ENCODE peak calls at places on chromosomes 5 and 9, in four cellular contexts. K, W, N and H are unnamed samples.

GRCh38 chr5:95962785-95963184 is 1.1 kb upstream of the ELL2 start:
- DNase-seq in K (no peak), W (no peak), N (no peak), H (no peak)

GRCh38 chr9:97529363-97530076 is 28.1 kb downstream of the TMOD1 start:
- DNase-seq in K (no peak), W (no peak), N (no peak), H (no peak)

GRCh38 chr9:26234865-26235264 is 556.6 kb upstream of the TUSC1 start:
- DNase-seq in K (no peak), W (no peak), N (no peak), H (no peak)

GRCh38 chr5:170338933-170339779 is 41.6 kb upstream of the LCP2 start:
- DNase-seq in K (no peak), W (peak), N (no peak), H (peak)

GRCh38 chr9:18626046-18626698 is 152.2 kb downstream of the ADAMTSL1 start:
- DNase-seq in K (no peak), W (no peak), N (no peak), H (no peak)

GRCh38 chr5:149887622-149888183 is 56.9 kb downstream of the PDE6A start:
- DNase-seq in K (peak), W (peak), N (peak), H (no peak)

GRCh38 chr5:154418344-154418820 is 27.4 kb upstream of the SAP30L start:
- DNase-seq in K (no peak), W (no peak), N (no peak), H (no peak)

GRCh38 chr9:129933709-129934586 is 98.7 kb downstream of the USP20 start:
- DNase-seq in K (no peak), W (no peak), N (no peak), H (no peak)

GRCh38 chr9:91750343-91750742 is 199.7 kb downstream of the ROR2 start:
- DNase-seq in K (no peak), W (no peak), N (no peak), H (no peak)

GRCh38 chr9:93231121-93231694 is 47.3 kb downstream of the WNK2 start:
- DNase-seq in K (no peak), W (no peak), N (no peak), H (no peak)

GRCh38 chr9:13358128-13358527 is 78.6 kb upstream of the MPDZ start:
- DNase-seq in K (no peak), W (no peak), N (peak), H (no peak)

GRCh38 chr5:149271195-149271716 is 403 bp upstream of the AFAP1L1 start:
- DNase-seq in K (no peak), W (no peak), N (peak), H (no peak)

GRCh38 chr5:43312699-43313034 is 545 bp downstream of the HMGCS1 start:
- DNase-seq in K (no peak), W (no peak), N (no peak), H (no peak)

GRCh38 chr5:132070460-132071337 is 2.9 kb upstream of the CSF2 start:
- DNase-seq in K (no peak), W (no peak), N (peak), H (no peak)

GRCh38 chr9:22913026-22913425 is 466.4 kb downstream of the DMRTA1 start:
- DNase-seq in K (no peak), W (no peak), N (no peak), H (no peak)

GRCh38 chr5:1336749-1337489 is 8.0 kb downstream of the CLPTM1L start:
- DNase-seq in K (no peak), W (no peak), N (no peak), H (no peak)

GRCh38 chr9:20651926-20652325 is 29.6 kb upstream of the MLLT3 start:
- DNase-seq in K (no peak), W (no peak), N (no peak), H (no peak)
- TF ChIP-seq CTCF in K (no peak), W (no peak), N (no peak), H (no peak)

GRCh38 chr5:143957455-143957854 is 145.5 kb downstream of the HMHB1 start:
- DNase-seq in K (no peak), W (no peak), N (no peak), H (no peak)
- TF ChIP-seq CTCF in K (no peak), W (peak), N (no peak), H (no peak)

GRCh38 chr5:23419115-23419514 is 88.3 kb upstream of the PRDM9 start:
- DNase-seq in K (no peak), W (no peak), N (no peak), H (no peak)
- TF ChIP-seq CTCF in K (no peak), W (no peak), N (no peak), H (no peak)

GRCh38 chr9:123365287-123365880 is 9.4 kb downstream of the CRB2 start:
- DNase-seq in K (no peak), W (no peak), N (no peak), H (no peak)
- TF ChIP-seq CTCF in K (no peak), W (peak), N (peak), H (no peak)

GRCh38 chr5:172059661-172060100 is 53.2 kb upstream of the FBXW11 start:
- DNase-seq in K (no peak), W (no peak), N (peak), H (no peak)
- TF ChIP-seq CTCF in K (peak), W (peak), N (peak), H (no peak)

GRCh38 chr5:164115420-164115819 is 610.0 kb downstream of the MAT2B start:
- DNase-seq in K (no peak), W (no peak), N (no peak), H (no peak)
- TF ChIP-seq CTCF in K (no peak), W (no peak), N (no peak), H (no peak)

DNA sequence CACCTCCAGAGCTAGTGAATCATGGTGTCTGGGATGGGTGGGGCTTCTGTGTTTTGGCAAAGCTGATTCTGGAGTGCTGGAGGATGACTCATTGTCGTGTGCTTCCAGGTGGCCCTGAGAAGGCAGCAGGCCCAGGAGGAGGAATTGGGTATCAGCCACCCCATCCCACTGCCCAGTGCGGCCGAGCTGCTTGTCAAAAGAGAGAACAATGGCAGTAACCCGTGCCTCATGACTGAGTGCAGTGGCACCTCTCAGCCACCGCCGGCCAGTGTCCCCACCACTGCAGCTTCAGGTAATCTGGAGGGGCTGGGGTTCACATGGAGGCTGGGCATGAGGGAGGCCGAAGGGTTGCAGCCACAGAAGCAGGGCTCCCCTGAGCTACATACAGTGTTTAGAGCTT is 5.4 kb downstream of the DMRT1 start:
- DNase-seq in K (no peak), W (peak), N (no peak), H (no peak)
- TF ChIP-seq CTCF in K (no peak), W (no peak), N (no peak), H (no peak)